ENCODE peak calls at places on chromosome 19, in six cellular contexts. Z is naive thymus-derived CD8-positive, alpha-beta T cell; K is KG1; D is astrocyte of the spinal cord; X is nephron progenitor cell; G is EL. N is an unnamed sample.

GRCh38 chr19:44614313-44614712 is 950 bp downstream of the IGSF23 start:
- DNase-seq in G (no peak), K (no peak), Z (no peak), X (no peak), D (no peak), N (no peak)

GRCh38 chr19:16525751-16526481 is 16.3 kb downstream of the CHERP start:
- DNase-seq in G (no peak), D (no peak), K (no peak), Z (no peak), X (no peak), N (no peak)

GRCh38 chr19:34171539-34171876 is 796 bp upstream of the LSM14A start:
- DNase-seq in G (peak), Z (no peak), D (peak), K (no peak), X (no peak), N (no peak)

GRCh38 chr19:32336259-32337111 is 8.9 kb upstream of the ZNF507 start:
- DNase-seq in X (no peak), K (no peak), D (peak), G (no peak), Z (no peak), N (no peak)

GRCh38 chr19:41882568-41883462 is at the start of gene ARHGEF1:
- DNase-seq in Z (peak), X (peak), G (peak), D (no peak), K (peak), N (peak)

GRCh38 chr19:28640506-28640905 is 572.4 kb downstream of the UQCRFS1 start:
- DNase-seq in G (no peak), D (no peak), Z (no peak), K (no peak), X (no peak), N (no peak)

GRCh38 chr19:55581145-55581827 is 638 bp upstream of the ZNF579 start:
- DNase-seq in X (peak), D (no peak), K (no peak), G (peak), Z (no peak), N (no peak)

GRCh38 chr19:459724-460511 is 915 bp downstream of the SHC2 start:
- DNase-seq in D (peak), K (no peak), G (peak), Z (peak), X (peak), N (peak)

GRCh38 chr19:23481043-23481442 is 85.8 kb upstream of the ZNF91 start:
- DNase-seq in X (no peak), Z (no peak), G (no peak), K (no peak), D (no peak), N (no peak)

GRCh38 chr19:51339313-51339686 is 2.6 kb downstream of the VSIG10L start:
- DNase-seq in Z (no peak), D (no peak), K (no peak), G (no peak), X (no peak), N (no peak)

GRCh38 chr19:2315818-2316353 is 7.9 kb upstream of the LINGO3 start:
- DNase-seq in Z (no peak), G (peak), D (peak), X (peak), K (no peak), N (peak)

GRCh38 chr19:14563989-14564650 is 7.7 kb downstream of the NDUFB7 start:
- DNase-seq in D (peak), K (no peak), G (peak), Z (no peak), X (peak), N (peak)

GRCh38 chr19:17555929-17556813 is 722 bp downstream of the COLGALT1 start:
- DNase-seq in D (peak), G (peak), K (no peak), Z (no peak), X (peak), N (peak)

GRCh38 chr19:33640773-33641172 is 19.0 kb downstream of the CHST8 start:
- DNase-seq in G (no peak), D (no peak), Z (no peak), X (no peak), K (no peak), N (no peak)

GRCh38 chr19:57641715-57642234 is 8.8 kb downstream of the ZNF211 start:
- DNase-seq in X (no peak), D (no peak), Z (no peak), G (no peak), K (no peak), N (no peak)

GRCh38 chr19:7628589-7629311 is 595 bp downstream of the XAB2 start:
- DNase-seq in K (no peak), G (no peak), X (peak), D (no peak), Z (no peak), N (no peak)

N was measured in heart right ventricle.